ENCODE peak calls at places on chromosomes 1 and 21, in ten cellular contexts. O is activated CD4-positive, alpha-beta T cell treated with anti-CD3 and anti-CD28 coated beads, Interleukin-2, amount 50 U/mL, for 1 hour; I is activated T-helper 1 cell treated with anti-CD3 and anti-CD28 coated beads, Interleukin-2, amount 50 U/mL, for 16 hours; G is anterior cingulate cortex; Z is RPMI8226; W is astrocyte of the hippocampus; U is tibial artery; D is EL; V is PC-3; L is epithelial cell of prostate. X is an unnamed sample.

GRCh38 chr1:157971723-157972122 is 21.7 kb upstream of the KIRREL1 start:
- DNase-seq in G (no peak), W (no peak), L (no peak), Z (no peak), O (no peak), V (no peak), U (no peak), D (no peak), I (no peak), X (no peak)

GRCh38 chr1:165843304-165843703 is 15.9 kb downstream of the UCK2 start:
- DNase-seq in L (no peak), V (peak; percentile 46), Z (no peak), O (no peak), G (no peak), U (no peak), W (no peak), D (peak; percentile 63), I (no peak), X (no peak)

GRCh38 chr1:230986976-230987375 is 8.1 kb downstream of the ARV1 start:
- DNase-seq in O (no peak), L (no peak), G (no peak), Z (no peak), U (no peak), V (peak; percentile 77), W (peak; percentile 13), D (peak; percentile 85), I (no peak), X (no peak)

GRCh38 chr1:53350853-53351767 is 23.2 kb upstream of the LRP8 start:
- DNase-seq in O (no peak), W (no peak), U (peak; percentile 5), L (no peak), Z (no peak), D (no peak), V (no peak), I (no peak), G (no peak), X (no peak)

GRCh38 chr1:184407816-184408510 is 21.1 kb downstream of the C1orf21 start:
- DNase-seq in U (no peak), L (no peak), D (peak; percentile 40), I (no peak), V (peak; percentile 38), O (no peak), Z (no peak), W (no peak), G (no peak), X (no peak)

GRCh38 chr1:101268893-101269292 is 32.1 kb downstream of the S1PR1 start:
- DNase-seq in U (no peak), G (no peak), I (no peak), Z (no peak), L (no peak), W (no peak), V (no peak), D (no peak), O (no peak), X (no peak)

GRCh38 chr21:41751621-41752020 is 15.2 kb downstream of the RIPK4 start:
- DNase-seq in U (no peak), G (no peak), D (no peak), Z (no peak), I (no peak), W (no peak), L (peak; percentile 87), V (peak; percentile 41), O (no peak), X (no peak)

GRCh38 chr1:95006681-95007080 is 66.1 kb downstream of the ALG14 start:
- DNase-seq in W (no peak), U (no peak), V (no peak), D (no peak), G (no peak), Z (no peak), L (no peak), I (no peak), O (no peak), X (no peak)

GRCh38 chr1:243562473-243562872 is 287.6 kb downstream of the AKT3 start:
- DNase-seq in U (no peak), L (no peak), G (no peak), O (no peak), W (no peak), Z (peak; percentile 4), V (no peak), I (no peak), D (no peak), X (no peak)

GRCh38 chr1:36384542-36385409 is 948 bp downstream of the STK40 start:
- DNase-seq in Z (peak; percentile 57), W (peak; percentile 58), I (no peak), L (no peak), U (peak; percentile 83), V (peak; percentile 79), O (peak; percentile 18), D (peak; percentile 35), G (no peak), X (peak; percentile 57)

GRCh38 chr1:150928286-150928685 is 2.1 kb downstream of the SETDB1 start:
- DNase-seq in D (no peak), U (no peak), Z (no peak), W (no peak), G (no peak), V (no peak), I (no peak), L (no peak), O (no peak), X (no peak)

GRCh38 chr1:150973826-150974579 is 632 bp downstream of the CERS2 start:
- DNase-seq in Z (peak; percentile 59), W (peak; percentile 66), V (peak; percentile 54), U (peak; percentile 74), I (peak; percentile 10), O (peak; percentile 29), D (peak; percentile 34), G (peak; percentile 65), L (no peak), X (peak; percentile 83)

GRCh38 chr1:80375662-80376061 is 1369.1 kb upstream of the ADGRL4 start:
- DNase-seq in D (peak; percentile 89), W (peak; percentile 56), O (no peak), U (no peak), I (no peak), V (peak; percentile 59), Z (no peak), L (peak; percentile 58), G (no peak), X (no peak)

GRCh38 chr21:32353002-32353711 is 39.7 kb downstream of the URB1 start:
- DNase-seq in I (no peak), W (no peak), G (no peak), U (no peak), Z (no peak), O (no peak), D (no peak), V (no peak), L (no peak), X (no peak)

GRCh38 chr1:24283326-24284155 is 35.6 kb upstream of the GRHL3 start:
- DNase-seq in W (peak; percentile 69), G (no peak), O (no peak), Z (no peak), V (peak; percentile 98), L (peak; percentile 87), I (no peak), D (peak; percentile 88), U (no peak), X (no peak)

GRCh38 chr21:34545079-34545884 is 33.3 kb upstream of the KCNE1 start:
- DNase-seq in D (peak; percentile 87), Z (peak; percentile 54), O (no peak), V (peak; percentile 65), G (peak; percentile 26), W (peak; percentile 81), I (no peak), U (no peak), L (no peak), X (peak; percentile 81)

GRCh38 chr1:7302126-7302525 is 469.0 kb upstream of the VAMP3 start:
- DNase-seq in U (no peak), W (no peak), L (no peak), D (no peak), I (no peak), O (no peak), G (no peak), V (no peak), Z (no peak), X (no peak)

GRCh38 chr1:26161408-26162219 is 2.7 kb downstream of the FAM110D start:
- DNase-seq in U (peak; percentile 77), W (peak; percentile 76), O (peak; percentile 27), D (peak; percentile 63), V (peak; percentile 48), G (peak; percentile 64), I (no peak), Z (peak; percentile 82), L (no peak), X (no peak)

GRCh38 chr1:8633741-8634493 is 183.5 kb downstream of the RERE start:
- DNase-seq in L (no peak), Z (no peak), U (no peak), O (no peak), W (no peak), V (no peak), I (no peak), G (no peak), D (no peak), X (no peak)

X was measured in Karpas-422.